ENCODE peak calls at places on chromosomes 3 and 15, in nine cellular contexts. P, K, M, G, W, I, F, L and N are unnamed samples.

GRCh38 chr3:142850395-142851023 is 38.4 kb downstream of the PCOLCE2 start:
- DNase-seq in K (no peak), W (peak; percentile 45), M (no peak), I (peak; percentile 94), L (peak; percentile 95), P (peak; percentile 80), F (peak; percentile 90), G (no peak), N (no peak)

GRCh38 chr15:58065445-58066041 is at the start of gene ALDH1A2:
- DNase-seq in F (no peak), M (peak; percentile 76), P (no peak), K (peak; percentile 65), L (no peak), G (peak; percentile 67), W (no peak), I (no peak), N (peak; percentile 52)

GRCh38 chr3:32448686-32449474 is 53.8 kb downstream of the CMTM6 start:
- DNase-seq in L (no peak), W (no peak), K (peak; percentile 58), F (no peak), M (no peak), G (no peak), P (no peak), I (no peak), N (no peak)

GRCh38 chr3:50182533-50183099 is 8.8 kb upstream of the GNAT1 start:
- DNase-seq in L (no peak), W (no peak), K (no peak), I (no peak), M (no peak), G (no peak), F (no peak), P (no peak), N (no peak)

GRCh38 chr15:60590935-60591490 is 112.1 kb upstream of the ICE2 start:
- DNase-seq in W (no peak), M (peak; percentile 84), P (peak; percentile 47), I (no peak), F (peak; percentile 14), L (peak; percentile 26), G (peak; percentile 49), K (peak; percentile 76), N (peak; percentile 46)

GRCh38 chr3:99713440-99713839 is 75.0 kb downstream of the COL8A1 start:
- DNase-seq in K (no peak), F (no peak), G (no peak), I (peak; percentile 49), P (no peak), M (no peak), L (no peak), W (no peak), N (no peak)

GRCh38 chr3:123758081-123758564 is 126.0 kb downstream of the MYLK start:
- DNase-seq in M (no peak), F (no peak), P (peak; percentile 31), W (no peak), I (peak; percentile 26), K (no peak), G (no peak), L (peak; percentile 43), N (no peak)

GRCh38 chr3:183180765-183181295 is 18.3 kb upstream of the LAMP3 start:
- DNase-seq in G (no peak), M (no peak), L (no peak), F (no peak), K (no peak), P (no peak), I (no peak), W (no peak), N (no peak)

GRCh38 chr3:5022966-5023776 is 43.9 kb downstream of the BHLHE40 start:
- DNase-seq in M (no peak), L (peak; percentile 100), P (peak; percentile 99), F (peak; percentile 99), W (peak; percentile 82), G (peak; percentile 77), K (peak; percentile 87), I (peak; percentile 99), N (no peak)

GRCh38 chr3:127360647-127361046 is 72.8 kb upstream of the PRR20G start:
- DNase-seq in W (no peak), G (no peak), P (no peak), I (no peak), F (no peak), L (no peak), K (no peak), M (no peak), N (no peak)

GRCh38 chr15:90266061-90266431 is 574 bp downstream of the NGRN start:
- DNase-seq in I (peak; percentile 40), F (peak; percentile 20), P (peak; percentile 68), M (peak; percentile 77), L (no peak), G (no peak), K (peak; percentile 73), W (no peak), N (no peak)

GRCh38 chr15:73034213-73034612 is 18.1 kb upstream of the NEO1 start:
- DNase-seq in G (no peak), I (no peak), P (no peak), M (no peak), W (no peak), F (no peak), L (no peak), K (no peak), N (no peak)

GRCh38 chr3:195756935-195757302 is 36.1 kb downstream of the MUC20 start:
- DNase-seq in K (no peak), G (no peak), W (no peak), M (peak; percentile 34), I (peak; percentile 9), L (no peak), F (no peak), P (no peak), N (no peak)

GRCh38 chr3:27138562-27138961 is 230.6 kb downstream of the NEK10 start:
- DNase-seq in K (no peak), F (no peak), P (no peak), W (no peak), M (no peak), L (no peak), G (no peak), I (no peak), N (peak; percentile 18)

GRCh38 chr15:62253294-62253693 is 88.2 kb upstream of the C2CD4B start:
- DNase-seq in L (no peak), G (no peak), F (no peak), M (no peak), W (no peak), P (peak; percentile 23), I (no peak), K (no peak), N (no peak)
- TF ChIP-seq CTCF in L (no peak), G (no peak), F (no peak), M (no peak), W (no peak), P (no peak), I (no peak), K (no peak), N (no peak)

DNA sequence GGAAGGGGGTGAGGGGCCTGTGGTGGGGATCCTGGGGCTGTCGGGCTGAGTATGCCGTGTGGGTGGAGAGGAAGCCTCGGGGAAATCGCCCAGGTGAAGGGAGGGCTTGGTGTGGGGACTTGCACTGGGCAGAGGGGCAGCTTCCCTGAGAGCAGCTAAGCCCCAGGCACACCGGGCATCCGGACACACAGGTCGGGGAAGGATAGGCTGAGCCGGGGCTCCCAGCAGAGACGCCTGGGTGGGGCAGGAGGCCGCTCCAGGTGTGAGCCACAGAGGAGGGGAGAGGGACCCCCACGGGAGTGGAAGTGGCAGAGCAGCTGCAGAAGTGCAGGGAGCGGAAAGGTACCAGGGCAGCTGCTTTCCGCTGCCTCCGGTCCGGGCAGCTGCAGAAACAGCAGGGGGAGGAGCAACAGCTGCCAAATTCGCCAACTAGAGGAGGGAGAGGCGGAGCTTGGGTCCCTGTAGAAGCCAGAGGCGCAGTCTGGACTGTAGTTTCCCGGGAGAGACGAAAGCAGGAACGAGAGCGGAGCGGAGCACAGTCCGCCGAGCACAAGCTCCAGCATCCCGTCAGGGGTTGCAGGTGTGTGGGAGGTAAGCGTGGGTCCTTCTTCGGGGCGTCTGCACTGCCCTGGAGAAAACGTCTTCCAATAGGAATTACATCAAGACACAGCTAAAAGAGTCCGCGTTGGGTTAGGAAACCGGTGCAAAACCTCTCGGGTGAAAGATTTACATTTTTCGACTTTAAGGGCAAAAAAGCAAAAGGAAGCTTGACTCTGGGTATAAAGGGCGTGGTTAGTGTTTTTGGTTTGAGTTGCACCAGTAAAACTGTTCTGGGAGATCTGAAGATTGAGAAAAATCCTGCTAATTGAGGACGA is at the start of gene SERPINI1:
- DNase-seq in L (peak; percentile 92), F (peak; percentile 91), G (peak; percentile 90), K (peak; percentile 94), I (peak; percentile 93), W (peak; percentile 53), M (peak; percentile 95), P (peak; percentile 85), N (peak; percentile 87)
- TF ChIP-seq CTCF in L (no peak), F (no peak), G (no peak), K (no peak), I (no peak), W (no peak), M (peak; percentile 35), P (no peak), N (no peak)

DNA sequence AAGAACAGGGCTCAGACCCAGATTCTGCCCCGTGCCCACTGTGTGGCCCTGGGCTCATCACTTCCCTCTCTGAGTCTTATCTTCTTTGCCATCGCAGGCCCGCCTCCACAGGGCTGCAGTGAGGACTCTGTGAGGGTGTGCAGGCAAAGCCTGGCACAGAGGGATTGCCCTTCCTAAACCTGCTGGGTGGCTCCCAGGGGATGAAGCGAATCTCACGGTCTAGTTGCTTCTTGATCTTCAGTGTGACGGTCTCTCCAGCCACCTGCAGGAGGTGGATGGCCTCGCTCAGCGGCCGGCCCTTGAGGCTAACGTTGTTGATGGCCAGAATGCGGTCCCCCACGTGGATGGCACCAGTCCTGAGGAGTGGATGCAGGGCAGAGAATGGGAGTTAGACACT is 32.8 kb downstream of the GRIP2 start:
- DNase-seq in G (peak; percentile 6), F (no peak), M (no peak), K (peak; percentile 57), I (no peak), W (no peak), L (no peak), P (peak; percentile 27), N (no peak)
- TF ChIP-seq CTCF in G (no peak), F (no peak), M (peak; percentile 2), K (no peak), I (no peak), W (no peak), L (no peak), P (no peak), N (no peak)

GRCh38 chr15:78923480-78924360 is 21.1 kb downstream of the CTSH start:
- DNase-seq in G (no peak), I (no peak), W (no peak), M (peak; percentile 57), F (no peak), P (no peak), K (no peak), L (no peak), N (no peak)

GRCh38 chr15:78927077-78927790 is 17.6 kb downstream of the CTSH start:
- DNase-seq in I (no peak), W (no peak), M (peak; percentile 53), G (no peak), L (no peak), K (no peak), F (no peak), P (no peak), N (no peak)

GRCh38 chr15:78925076-78925624 is 19.7 kb downstream of the CTSH start:
- DNase-seq in L (no peak), I (no peak), W (no peak), F (no peak), M (peak; percentile 62), G (no peak), P (no peak), K (no peak), N (no peak)

GRCh38 chr15:78928616-78929093 is 16.2 kb downstream of the CTSH start:
- DNase-seq in G (no peak), I (no peak), W (no peak), K (no peak), F (no peak), M (peak; percentile 64), P (no peak), L (no peak), N (no peak)

GRCh38 chr15:78925956-78926743 is 18.7 kb downstream of the CTSH start:
- DNase-seq in G (no peak), P (no peak), M (peak; percentile 50), K (no peak), W (no peak), F (no peak), L (no peak), I (no peak), N (no peak)
- TF ChIP-seq CTCF in G (no peak), P (no peak), M (no peak), K (no peak), W (no peak), F (no peak), L (no peak), I (no peak), N (no peak)